ENCODE peak calls at places on chromosomes 12 and 14, in ten cellular contexts. Z is GM18507, J is head of caudate nucleus, O is astrocyte of the cerebellum, E is lower leg skin, N is M059J, B is B cell, Y is ovary, H is fibroblast of the conjunctiva, I is lower lobe of right lung. D is an unnamed sample.
A peak's percentile ranks its signal among the peaks of the same experiment; 100 is the strongest.

GRCh38 chr12:77667101-77667500 is 163.6 kb upstream of the NAV3 start:
- DNase-seq in N (peak; percentile 98), J (no peak), B (no peak), Y (no peak), H (no peak), Z (no peak), E (no peak), O (peak; percentile 90), I (no peak), D (no peak)

GRCh38 chr14:100537701-100538565 is 49.3 kb downstream of the BEGAIN start:
- DNase-seq in O (no peak), B (no peak), N (no peak), Z (no peak), Y (peak; percentile 23), J (peak; percentile 87), E (no peak), I (peak; percentile 36), H (no peak), D (peak; percentile 0)

GRCh38 chr14:20661197-20661596 is 19.7 kb upstream of the OR6S1 start:
- DNase-seq in Y (no peak), Z (no peak), E (no peak), O (no peak), B (no peak), N (no peak), I (no peak), H (no peak), J (no peak), D (no peak)

GRCh38 chr12:83017001-83017400 is 330.3 kb downstream of the TMTC2 start:
- DNase-seq in Y (no peak), J (no peak), I (no peak), N (no peak), B (no peak), E (no peak), H (no peak), Z (no peak), O (no peak), D (no peak)

GRCh38 chr12:31650927-31651326 is 8.6 kb upstream of the ETFBKMT start:
- DNase-seq in Y (no peak), I (no peak), E (no peak), N (peak; percentile 78), B (no peak), O (no peak), J (no peak), Z (no peak), H (no peak), D (no peak)

GRCh38 chr14:94640721-94641631 is 28.8 kb downstream of the SERPINA3 start:
- DNase-seq in E (no peak), N (peak; percentile 20), Y (no peak), I (no peak), H (no peak), Z (no peak), J (no peak), O (no peak), B (no peak), D (no peak)

GRCh38 chr12:32140867-32141266 is 34.2 kb downstream of the BICD1 start:
- DNase-seq in Y (no peak), H (no peak), E (no peak), I (no peak), B (no peak), J (no peak), O (no peak), Z (no peak), N (no peak), D (no peak)

GRCh38 chr12:104669057-104669770 is 212.5 kb downstream of the CHST11 start:
- DNase-seq in E (no peak), Z (no peak), I (peak; percentile 73), B (no peak), J (peak; percentile 90), O (no peak), H (no peak), N (no peak), Y (peak; percentile 35), D (no peak)

GRCh38 chr12:12686472-12686871 is 9.5 kb downstream of the GPR19 start:
- DNase-seq in Y (no peak), E (no peak), B (no peak), I (no peak), N (no peak), Z (no peak), O (no peak), H (no peak), J (no peak), D (no peak)

GRCh38 chr12:92224685-92225331 is 79.2 kb upstream of the BTG1 start:
- DNase-seq in H (peak; percentile 14), Y (no peak), Z (no peak), O (peak; percentile 6), I (no peak), E (no peak), N (peak; percentile 91), B (no peak), J (no peak), D (no peak)

GRCh38 chr12:92094751-92095161 is 50.9 kb downstream of the BTG1 start:
- DNase-seq in I (no peak), B (no peak), J (no peak), H (no peak), E (no peak), Z (no peak), Y (no peak), N (peak; percentile 46), O (no peak), D (no peak)

GRCh38 chr14:87952307-87953094 is 40.5 kb downstream of the GALC start:
- DNase-seq in E (no peak), Y (no peak), O (no peak), H (no peak), I (no peak), N (no peak), B (no peak), J (no peak), Z (no peak), D (peak; percentile 34)

GRCh38 chr12:2752676-2753371 is 41.9 kb upstream of the FKBP4 start:
- DNase-seq in Y (peak; percentile 88), O (peak; percentile 24), E (peak; percentile 40), H (peak; percentile 20), Z (peak; percentile 18), N (peak; percentile 50), I (peak; percentile 77), J (peak; percentile 64), B (no peak), D (peak; percentile 48)

GRCh38 chr14:100581228-100582145 is 5.7 kb downstream of the BEGAIN start:
- DNase-seq in O (no peak), B (no peak), I (peak; percentile 41), H (no peak), N (no peak), Y (peak; percentile 9), J (peak; percentile 18), E (no peak), Z (no peak), D (no peak)

GRCh38 chr12:131604146-131604844 is 106.6 kb upstream of the SFSWAP start:
- DNase-seq in I (no peak), B (peak; percentile 32), O (no peak), J (no peak), Z (no peak), E (no peak), N (no peak), H (no peak), Y (no peak), D (no peak)

GRCh38 chr14:34328178-34328577 is 133.9 kb downstream of the SPTSSA start:
- DNase-seq in I (no peak), H (no peak), O (no peak), E (no peak), J (no peak), Z (no peak), Y (no peak), N (no peak), B (no peak), D (no peak)

GRCh38 chr14:22008098-22008412 is 334.4 kb upstream of the OR4E1 start:
- DNase-seq in N (no peak), H (no peak), Z (no peak), J (no peak), I (no peak), Y (no peak), E (no peak), B (no peak), O (no peak), D (no peak)

GRCh38 chr12:86741531-86741930 is 485.3 kb upstream of the MGAT4C start:
- DNase-seq in I (no peak), H (no peak), J (no peak), Y (no peak), O (no peak), N (peak; percentile 18), E (no peak), Z (no peak), B (no peak), D (no peak)

GRCh38 chr12:56271031-56271430 is 4.3 kb downstream of the COQ10A start:
- DNase-seq in H (no peak), Y (no peak), J (no peak), E (no peak), N (peak; percentile 32), B (no peak), Z (no peak), O (no peak), I (no peak), D (no peak)

GRCh38 chr12:79121486-79121885 is 256.9 kb downstream of the SYT1 start:
- DNase-seq in N (no peak), I (no peak), B (no peak), O (no peak), J (peak; percentile 11), Y (no peak), E (no peak), Z (no peak), H (no peak), D (no peak)

GRCh38 chr12:49294086-49294803 is 702 bp upstream of the PRPH start:
- DNase-seq in Y (no peak), J (no peak), B (no peak), O (no peak), Z (no peak), E (no peak), H (no peak), N (no peak), I (no peak), D (no peak)

GRCh38 chr14:102094101-102094500 is 7.3 kb upstream of the HSP90AA1 start:
- DNase-seq in H (no peak), J (no peak), E (no peak), Y (no peak), Z (no peak), N (no peak), O (no peak), B (no peak), I (no peak), D (no peak)

GRCh38 chr12:57810450-57810849 is 8.1 kb downstream of the AVIL start:
- DNase-seq in J (no peak), N (peak; percentile 86), I (no peak), B (no peak), E (no peak), Z (no peak), H (no peak), O (peak; percentile 59), Y (no peak), D (no peak)

GRCh38 chr14:103393687-103394626 is 8.7 kb downstream of the MARK3 start:
- DNase-seq in J (no peak), I (peak; percentile 55), N (peak; percentile 24), E (no peak), Z (no peak), H (no peak), O (peak; percentile 53), Y (no peak), B (no peak), D (no peak)

GRCh38 chr12:116055895-116056607 is 221.4 kb downstream of the MED13L start:
- DNase-seq in E (no peak), O (no peak), I (no peak), H (no peak), N (no peak), B (no peak), J (no peak), Z (no peak), Y (no peak), D (no peak)

GRCh38 chr14:91403069-91403600 is 14.5 kb downstream of the CCDC88C start:
- DNase-seq in I (peak; percentile 31), Y (no peak), E (no peak), B (no peak), N (no peak), H (no peak), J (no peak), Z (no peak), O (no peak), D (no peak)

GRCh38 chr12:55702861-55703260 is 4.8 kb downstream of the ITGA7 start:
- DNase-seq in Z (no peak), E (no peak), J (no peak), O (no peak), I (no peak), B (no peak), Y (no peak), H (no peak), N (no peak), D (no peak)